ENCODE peak calls at places on chromosome 13, in nine cellular contexts. D is fibroblast of lung, Q is A172, M is NAMALWA, N is cardiac fibroblast, K is AG09319, J is AG09309, L is cardiac muscle cell, E is ELR. F is an unnamed sample.

GRCh38 chr13:33547035-33547434 is 261.5 kb upstream of the STARD13 start:
- DNase-seq in D (no peak), Q (no peak), M (no peak), N (peak), K (no peak), J (no peak), L (no peak), E (no peak), F (peak)

GRCh38 chr13:41751277-41751676 is 209.6 kb downstream of the VWA8 start:
- DNase-seq in D (peak), Q (peak), M (no peak), N (peak), K (peak), J (peak), L (peak), E (peak), F (no peak)

GRCh38 chr13:43284162-43284561 is 260.8 kb downstream of the DNAJC15 start:
- DNase-seq in D (peak), Q (peak), M (no peak), N (peak), K (no peak), J (no peak), L (peak), E (peak), F (peak)

GRCh38 chr13:26660185-26660584 is 100.4 kb downstream of the GPR12 start:
- DNase-seq in D (no peak), Q (no peak), M (no peak), N (no peak), K (no peak), J (no peak), L (no peak), E (no peak), F (no peak)

GRCh38 chr13:102993348-102993747 is 72.9 kb downstream of the SLC10A2 start:
- DNase-seq in D (no peak), Q (no peak), M (no peak), N (no peak), K (no peak), J (no peak), L (no peak), E (no peak), F (no peak)

GRCh38 chr13:85386424-85386823 is 412.8 kb downstream of the SLITRK6 start:
- DNase-seq in D (peak), Q (no peak), M (peak), N (no peak), K (no peak), J (no peak), L (peak), E (no peak), F (no peak)

GRCh38 chr13:101490400-101491015 is 38.0 kb downstream of the ITGBL1 start:
- DNase-seq in D (peak), Q (peak), M (no peak), N (no peak), K (no peak), J (no peak), L (no peak), E (peak), F (peak)

GRCh38 chr13:34435338-34435737 is 506.7 kb upstream of the NBEA start:
- DNase-seq in D (peak), Q (peak), M (no peak), N (peak), K (no peak), J (peak), L (peak), E (peak), F (peak)

GRCh38 chr13:75963318-75963717 is 327.2 kb downstream of the LMO7 start:
- DNase-seq in D (no peak), Q (no peak), M (no peak), N (peak), K (no peak), J (no peak), L (no peak), E (no peak), F (peak)

GRCh38 chr13:96817336-96817941 is 176.8 kb downstream of the OXGR1 start:
- DNase-seq in D (peak), Q (no peak), M (peak), N (peak), K (no peak), J (no peak), L (peak), E (peak), F (peak)

GRCh38 chr13:33110386-33110712 is 94.1 kb downstream of the KL start:
- DNase-seq in D (no peak), Q (no peak), M (no peak), N (no peak), K (no peak), J (no peak), L (no peak), E (no peak), F (no peak)

GRCh38 chr13:97344250-97345175 is 89.5 kb upstream of the RAP2A start:
- DNase-seq in D (peak), Q (peak), M (peak), N (peak), K (no peak), J (no peak), L (peak), E (peak), F (peak)

GRCh38 chr13:73767191-73767741 is 366.9 kb downstream of the KLF12 start:
- DNase-seq in D (peak), Q (no peak), M (peak), N (no peak), K (no peak), J (no peak), L (no peak), E (no peak), F (no peak)

GRCh38 chr13:29548722-29549446 is 46.6 kb downstream of the SLC7A1 start:
- DNase-seq in D (peak), Q (peak), M (no peak), N (no peak), K (no peak), J (no peak), L (peak), E (peak), F (no peak)

GRCh38 chr13:73325351-73326214 is 266.8 kb downstream of the KLF5 start:
- DNase-seq in D (peak), Q (peak), M (no peak), N (no peak), K (no peak), J (no peak), L (no peak), E (peak), F (peak)

GRCh38 chr13:95300625-95301134 is 571 bp downstream of the ABCC4 start:
- DNase-seq in D (peak), Q (peak), M (peak), N (peak), K (no peak), J (no peak), L (peak), E (peak), F (peak)

GRCh38 chr13:110685305-110685704 is 20.6 kb downstream of the CARS2 start:
- DNase-seq in D (peak), Q (no peak), M (no peak), N (no peak), K (no peak), J (no peak), L (no peak), E (peak), F (no peak)

GRCh38 chr13:28819046-28819747 is 942 bp upstream of the MTUS2 start:
- DNase-seq in D (peak), Q (no peak), M (no peak), N (peak), K (no peak), J (no peak), L (peak), E (peak), F (peak)

GRCh38 chr13:78102121-78102677 is 183.6 kb upstream of the EDNRB start:
- DNase-seq in D (peak), Q (peak), M (no peak), N (peak), K (peak), J (peak), L (peak), E (peak), F (peak)

GRCh38 chr13:107452833-107453232 is 762.5 kb downstream of the LIG4 start:
- DNase-seq in D (no peak), Q (no peak), M (no peak), N (no peak), K (no peak), J (no peak), L (no peak), E (no peak), F (no peak)

GRCh38 chr13:32314968-32315254 is 252 bp downstream of the ZAR1L start:
- DNase-seq in D (peak), Q (peak), M (peak), N (peak), K (no peak), J (no peak), L (peak), E (peak), F (peak)

GRCh38 chr13:101751488-101751887 is 299.0 kb downstream of the ITGBL1 start:
- DNase-seq in D (peak), Q (peak), M (peak), N (peak), K (peak), J (peak), L (peak), E (peak), F (peak)

GRCh38 chr13:67267136-67267535 is 37.0 kb upstream of the PCDH9 start:
- DNase-seq in D (peak), Q (no peak), M (no peak), N (peak), K (no peak), J (no peak), L (peak), E (no peak), F (no peak)

GRCh38 chr13:101019126-101019525 is 344.5 kb upstream of the TMTC4 start:
- DNase-seq in D (peak), Q (no peak), M (no peak), N (no peak), K (no peak), J (no peak), L (no peak), E (peak), F (no peak)

GRCh38 chr13:55728229-55728628 is 1412.5 kb upstream of the PRR20A start:
- DNase-seq in D (no peak), Q (no peak), M (no peak), N (no peak), K (no peak), J (no peak), L (no peak), E (no peak), F (no peak)

GRCh38 chr13:113057084-113057483 is 48.5 kb upstream of the F7 start:
- DNase-seq in D (no peak), Q (no peak), M (no peak), N (no peak), K (no peak), J (no peak), L (no peak), E (no peak), F (no peak)

F was measured in PC-3.